ENCODE peak calls at places on chromosomes 11 and 22, in four cellular contexts. Q is IMR-90, S is heart left ventricle, B is lower leg skin. D is an unnamed sample.

GRCh38 chr22:39494471-39495120 is 7.5 kb upstream of the MIEF1 start:
- DNase-seq in Q (peak; percentile 20), B (no peak), S (no peak), D (no peak)

GRCh38 chr22:31080848-31081649 is at the start of gene SMTN:
- DNase-seq in Q (peak; percentile 85), S (peak; percentile 97), B (peak; percentile 99), D (peak; percentile 94)

GRCh38 chr11:134742228-134742612 is 330.2 kb upstream of the B3GAT1 start:
- DNase-seq in S (no peak), Q (peak; percentile 63), B (peak; percentile 36), D (no peak)

GRCh38 chr11:13149991-13150390 is 127.6 kb upstream of the BMAL1 start:
- DNase-seq in B (no peak), Q (no peak), S (no peak), D (no peak)

GRCh38 chr11:73308963-73309960 is 1.2 kb downstream of the ARHGEF17 start:
- DNase-seq in B (peak; percentile 97), Q (peak; percentile 96), S (peak; percentile 94), D (no peak)

GRCh38 chr11:2988996-2989395 is 3.1 kb downstream of the NAP1L4 start:
- DNase-seq in Q (peak; percentile 33), S (no peak), B (no peak), D (no peak)

GRCh38 chr11:35177370-35177769 is 38.4 kb downstream of the CD44 start:
- DNase-seq in Q (peak; percentile 68), B (no peak), S (no peak), D (no peak)

GRCh38 chr11:96079691-96080090 is 155.8 kb upstream of the MTMR2 start:
- DNase-seq in Q (no peak), B (no peak), S (no peak), D (no peak)

GRCh38 chr22:29306175-29306829 is at the start of gene GAS2L1:
- DNase-seq in Q (peak; percentile 73), B (peak; percentile 97), S (peak; percentile 93), D (peak; percentile 70)

GRCh38 chr11:6655020-6655789 is 404 bp downstream of the DCHS1 start:
- DNase-seq in Q (no peak), S (peak; percentile 64), B (no peak), D (no peak)

GRCh38 chr22:33018232-33018864 is 39.8 kb downstream of the SYN3 start:
- DNase-seq in S (no peak), B (peak; percentile 90), Q (peak; percentile 29), D (peak; percentile 64)

GRCh38 chr11:65867284-65868071 is 5.1 kb downstream of the EFEMP2 start:
- DNase-seq in B (no peak), S (peak; percentile 54), Q (no peak), D (no peak)

GRCh38 chr22:36541831-36542391 is 12.9 kb upstream of the EIF3D start:
- DNase-seq in S (peak; percentile 6), Q (peak; percentile 96), B (no peak), D (no peak)

GRCh38 chr11:119538748-119539147 is 115.8 kb upstream of the THY1 start:
- DNase-seq in Q (no peak), B (peak; percentile 32), S (no peak), D (no peak)

GRCh38 chr11:67780056-67780455 is 105.6 kb upstream of the ALDH3B2 start:
- DNase-seq in B (no peak), Q (no peak), S (no peak), D (no peak)

GRCh38 chr11:67492801-67493547 is 10.1 kb downstream of the AIP start:
- DNase-seq in S (peak; percentile 63), Q (no peak), B (peak; percentile 79), D (no peak)

GRCh38 chr11:102004220-102004619 is 43.0 kb upstream of the CFAP300 start:
- DNase-seq in Q (no peak), B (no peak), S (no peak), D (no peak)

GRCh38 chr11:17986007-17986710 is 26.7 kb downstream of the SERGEF start:
- DNase-seq in Q (peak; percentile 90), B (no peak), S (no peak), D (no peak)

GRCh38 chr11:97621282-97621681 is 1231.5 kb downstream of the JRKL start:
- DNase-seq in B (no peak), Q (no peak), S (no peak), D (no peak)

GRCh38 chr11:66017354-66017753 is 5.5 kb downstream of the CST6 start:
- DNase-seq in B (no peak), S (no peak), Q (no peak), D (no peak)

GRCh38 chr11:2531277-2531986 is 86.6 kb downstream of the KCNQ1 start:
- DNase-seq in Q (peak; percentile 38), B (peak; percentile 94), S (peak; percentile 89), D (peak; percentile 80)

GRCh38 chr11:64186205-64187165 is 514 bp downstream of the STIP1 start:
- DNase-seq in B (no peak), S (peak; percentile 67), Q (peak; percentile 2), D (peak; percentile 7)

GRCh38 chr11:116221351-116221750 is 551.4 kb downstream of the BUD13 start:
- DNase-seq in S (no peak), Q (no peak), B (no peak), D (no peak)

GRCh38 chr11:279040-279965 is 1.1 kb downstream of the NLRP6 start:
- DNase-seq in S (peak; percentile 63), B (peak; percentile 85), Q (no peak), D (no peak)

GRCh38 chr11:115421338-115422012 is 82.7 kb downstream of the CADM1 start:
- DNase-seq in Q (no peak), S (no peak), B (no peak), D (no peak)

GRCh38 chr11:12053606-12054361 is 45.4 kb upstream of the DKK3 start:
- DNase-seq in Q (peak; percentile 51), S (no peak), B (peak; percentile 76), D (no peak)

GRCh38 chr11:33724644-33725035 is 11.6 kb downstream of the CD59 start:
- DNase-seq in Q (peak; percentile 69), S (no peak), B (peak; percentile 92), D (no peak)

GRCh38 chr22:37340331-37341262 is 58.3 kb downstream of the CYTH4 start:
- DNase-seq in S (no peak), Q (no peak), B (no peak), D (no peak)

GRCh38 chr22:38614331-38615122 is 41.7 kb downstream of the FAM227A start:
- DNase-seq in Q (peak; percentile 59), S (no peak), B (no peak), D (peak; percentile 26)

GRCh38 chr11:121722431-121723256 is 269.9 kb upstream of the SORL1-AS1 start:
- DNase-seq in S (peak; percentile 78), B (peak; percentile 94), Q (peak; percentile 89), D (peak; percentile 14)

DNA sequence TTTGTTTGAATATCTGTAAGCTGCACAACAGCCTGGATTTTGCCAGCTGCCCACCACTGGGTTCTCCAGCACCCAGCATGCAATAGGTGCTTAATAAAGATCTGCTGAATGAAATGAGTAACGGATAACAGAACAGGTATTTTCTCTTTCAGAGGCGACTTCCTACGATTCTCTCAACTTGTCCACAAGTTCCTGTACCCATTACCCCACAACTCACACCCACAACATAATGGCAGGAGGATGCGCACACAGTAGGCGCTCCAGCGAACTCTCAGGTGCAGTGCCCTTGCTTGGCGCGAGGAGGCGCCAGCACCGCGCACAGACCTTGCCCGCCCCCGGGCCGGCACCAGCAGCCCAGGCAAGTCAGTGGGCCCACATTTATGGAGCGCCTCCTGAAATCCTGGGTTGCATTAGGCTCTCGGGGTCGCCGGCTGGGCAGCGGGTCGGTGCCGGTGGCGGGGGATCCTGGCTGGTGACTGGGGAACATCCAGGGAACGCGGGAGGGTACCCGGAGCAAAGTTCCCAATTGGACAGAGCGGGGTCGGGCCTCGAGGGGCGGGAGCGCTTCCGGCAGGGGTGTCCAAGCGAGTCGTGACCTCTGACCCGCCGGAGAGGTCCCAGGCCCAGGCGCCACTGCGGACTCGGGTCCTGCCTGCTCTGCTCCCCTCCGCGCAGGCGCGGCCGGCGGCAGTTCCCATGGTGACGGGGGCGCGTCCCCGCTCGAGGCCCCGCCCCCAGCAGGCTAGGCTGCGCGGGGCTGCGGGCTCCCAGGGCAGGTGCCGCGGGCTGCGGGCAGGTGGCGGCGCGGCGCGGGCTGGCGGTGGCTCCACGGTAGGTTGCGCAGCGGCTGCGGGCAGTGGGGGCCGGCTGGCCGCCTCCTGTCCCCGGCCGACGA is at the start of gene KIAA1671:
- DNase-seq in Q (peak; percentile 27), S (peak; percentile 94), B (peak; percentile 94), D (peak; percentile 94)
- TF ChIP-seq CTCF in Q (peak; percentile 56), S (peak; percentile 100), B (peak; percentile 88), D (peak; percentile 78)

GRCh38 chr11:40139507-40139906 is 1319.9 kb downstream of the LRRC4C start:
- DNase-seq in B (no peak), Q (no peak), S (no peak), D (no peak)
- TF ChIP-seq CTCF in B (no peak), Q (no peak), S (no peak), D (no peak)

GRCh38 chr11:117933930-117934329 is 4.7 kb upstream of the TMPRSS13 start:
- DNase-seq in B (peak; percentile 61), Q (no peak), S (no peak), D (no peak)

GRCh38 chr11:117936973-117937372 is 7.8 kb upstream of the TMPRSS13 start:
- DNase-seq in B (no peak), Q (no peak), S (no peak), D (no peak)

GRCh38 chr11:117932987-117933386 is 3.8 kb upstream of the TMPRSS13 start:
- DNase-seq in Q (no peak), B (no peak), S (no peak), D (no peak)

GRCh38 chr11:117933475-117933874 is 4.3 kb upstream of the TMPRSS13 start:
- DNase-seq in B (peak; percentile 67), S (no peak), Q (no peak), D (no peak)

DNA sequence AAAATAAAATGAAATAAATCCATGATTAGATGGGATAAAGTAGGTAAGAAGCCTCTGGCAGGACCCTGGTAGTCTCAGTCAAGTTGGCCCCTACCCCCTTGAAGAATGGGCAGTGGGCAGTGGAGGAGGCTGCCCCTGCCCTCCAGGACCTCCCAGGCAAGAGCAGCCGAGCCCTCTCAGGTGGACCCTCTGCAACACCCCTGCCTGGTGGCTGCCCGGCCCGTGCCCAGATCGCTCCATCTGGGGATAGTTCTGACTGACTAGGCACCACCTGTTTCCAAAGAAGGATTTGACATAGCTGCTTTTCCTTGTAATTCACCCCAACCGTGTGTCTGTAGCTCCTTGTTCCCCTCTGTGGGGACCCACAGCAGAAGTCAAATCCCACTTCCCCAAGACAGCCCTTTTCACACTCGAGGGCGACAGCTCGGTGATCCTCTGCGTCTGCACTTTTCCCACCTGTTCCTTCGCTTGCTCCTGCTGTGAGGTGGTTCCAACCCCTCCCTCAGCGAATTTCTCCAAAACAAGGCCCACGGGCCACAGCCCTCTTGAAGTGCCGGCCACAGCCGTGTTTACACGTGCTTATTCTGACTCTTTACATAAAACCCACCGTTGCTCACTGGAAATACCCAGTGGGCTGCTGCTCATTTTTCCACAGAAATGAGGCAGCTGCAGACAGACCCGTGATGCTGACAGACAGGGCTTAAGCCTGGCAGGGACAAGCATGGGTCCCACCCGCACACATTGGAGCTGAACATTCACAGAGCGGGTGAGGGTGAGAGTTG is 5.5 kb upstream of the TMPRSS13 start:
- DNase-seq in S (no peak), Q (no peak), B (peak; percentile 56), D (no peak)
- TF ChIP-seq CTCF in S (no peak), Q (no peak), B (no peak), D (no peak)

GRCh38 chr11:113373306-113373705 is 14.3 kb upstream of the ANKK1 start:
- DNase-seq in B (no peak), Q (peak; percentile 64), S (no peak), D (no peak)

GRCh38 chr11:113373981-113374560 is 13.5 kb upstream of the ANKK1 start:
- DNase-seq in Q (no peak), S (no peak), B (no peak), D (no peak)

GRCh38 chr11:113369411-113369810 is 18.2 kb upstream of the ANKK1 start:
- DNase-seq in S (no peak), Q (no peak), B (no peak), D (no peak)

GRCh38 chr11:113370634-113371033 is 16.9 kb upstream of the ANKK1 start:
- DNase-seq in Q (no peak), S (no peak), B (no peak), D (no peak)

GRCh38 chr11:113372317-113372716 is 15.3 kb upstream of the ANKK1 start:
- DNase-seq in S (no peak), B (no peak), Q (peak; percentile 38), D (no peak)
- TF ChIP-seq CTCF in S (peak; percentile 12), B (no peak), Q (peak; percentile 17), D (no peak)